ENCODE peak calls at places on chromosomes 1 and 21, in ten cellular contexts. S, I, R, G, U, L, O, H, K and J are unnamed samples.

GRCh38 chr1:182674346-182675246 is 9.8 kb downstream of the RGS8 start:
- DNase-seq in L (peak; percentile 32), R (no peak), I (no peak), S (no peak), H (no peak), U (no peak), O (peak; percentile 19), G (no peak), K (no peak), J (no peak)

GRCh38 chr1:16904560-16905111 is 8.9 kb downstream of the RNU1-2 start:
- DNase-seq in L (peak; percentile 99), U (peak; percentile 98), H (peak; percentile 100), O (peak; percentile 99), S (peak; percentile 97), R (peak; percentile 96), G (peak; percentile 100), I (peak; percentile 98), K (peak; percentile 100), J (peak; percentile 99)

GRCh38 chr1:53687426-53687825 is 51.5 kb downstream of the GLIS1 start:
- DNase-seq in K (no peak), U (no peak), H (no peak), O (no peak), G (no peak), L (no peak), S (no peak), R (no peak), I (no peak), J (no peak)

GRCh38 chr21:14617836-14618235 is 71.7 kb upstream of the SAMSN1 start:
- DNase-seq in U (no peak), G (no peak), L (no peak), H (no peak), I (no peak), K (no peak), R (no peak), S (no peak), O (no peak), J (no peak)

GRCh38 chr1:190391582-190391981 is 86.1 kb downstream of the BRINP3 start:
- DNase-seq in L (no peak), K (no peak), S (no peak), O (no peak), H (no peak), R (no peak), U (no peak), G (no peak), I (no peak), J (no peak)

GRCh38 chr1:168918860-168919741 is 187.4 kb upstream of the ATP1B1 start:
- DNase-seq in I (no peak), L (no peak), K (no peak), S (no peak), U (no peak), G (no peak), O (no peak), H (no peak), R (peak; percentile 18), J (no peak)

GRCh38 chr1:46248122-46248920 is 758 bp downstream of the RAD54L start:
- DNase-seq in O (peak; percentile 31), K (no peak), I (no peak), L (no peak), G (peak; percentile 52), R (peak; percentile 30), U (no peak), H (peak; percentile 78), S (peak; percentile 48), J (peak; percentile 10)

GRCh38 chr1:3356827-3357457 is 97.5 kb upstream of the ARHGEF16 start:
- DNase-seq in I (no peak), L (no peak), H (no peak), G (no peak), K (no peak), O (no peak), U (no peak), R (no peak), S (no peak), J (no peak)

GRCh38 chr1:7299329-7299799 is 471.7 kb upstream of the VAMP3 start:
- DNase-seq in I (peak; percentile 46), L (peak; percentile 30), R (peak; percentile 96), S (peak; percentile 82), K (peak; percentile 74), G (peak; percentile 54), U (no peak), O (peak; percentile 72), H (no peak), J (peak; percentile 39)

GRCh38 chr1:34407140-34407539 is 230.4 kb downstream of the C1orf94 start:
- DNase-seq in I (no peak), G (no peak), O (no peak), U (no peak), K (no peak), L (peak; percentile 22), H (no peak), R (peak; percentile 36), S (no peak), J (peak; percentile 23)

GRCh38 chr21:36134820-36135390 is at the start of gene CBR3:
- DNase-seq in S (no peak), O (peak; percentile 59), H (peak; percentile 87), U (no peak), G (peak; percentile 55), L (peak; percentile 48), K (peak; percentile 94), I (peak; percentile 67), R (peak; percentile 55), J (peak; percentile 52)

GRCh38 chr1:225995919-225996864 is 3.0 kb downstream of the SDE2 start:
- DNase-seq in I (no peak), L (peak; percentile 12), S (no peak), G (no peak), H (no peak), R (no peak), K (no peak), O (no peak), U (no peak), J (no peak)
- TF ChIP-seq POLR2A in I (no peak), L (no peak), S (no peak), G (no peak), H (no peak), R (no peak), K (no peak), O (no peak), U (no peak), J (no peak)

GRCh38 chr1:87334351-87335174 is 5.9 kb downstream of the LMO4 start:
- DNase-seq in O (peak; percentile 18), I (no peak), K (peak; percentile 85), S (no peak), R (no peak), U (no peak), L (no peak), H (peak; percentile 85), G (peak; percentile 16), J (peak; percentile 6)

GRCh38 chr1:87337606-87338005 is 8.9 kb downstream of the LMO4 start:
- DNase-seq in R (no peak), H (no peak), K (no peak), G (no peak), L (no peak), O (no peak), I (no peak), U (no peak), S (no peak), J (no peak)

GRCh38 chr1:87333692-87334347 is 5.1 kb downstream of the LMO4 start:
- DNase-seq in O (no peak), U (no peak), H (no peak), L (no peak), S (no peak), K (no peak), G (no peak), I (no peak), R (no peak), J (no peak)

GRCh38 chr1:87335175-87335992 is 6.7 kb downstream of the LMO4 start:
- DNase-seq in O (peak; percentile 53), H (peak; percentile 96), K (peak; percentile 94), L (peak; percentile 33), I (peak; percentile 75), G (peak; percentile 87), U (peak; percentile 16), S (no peak), R (no peak), J (peak; percentile 69)

DNA sequence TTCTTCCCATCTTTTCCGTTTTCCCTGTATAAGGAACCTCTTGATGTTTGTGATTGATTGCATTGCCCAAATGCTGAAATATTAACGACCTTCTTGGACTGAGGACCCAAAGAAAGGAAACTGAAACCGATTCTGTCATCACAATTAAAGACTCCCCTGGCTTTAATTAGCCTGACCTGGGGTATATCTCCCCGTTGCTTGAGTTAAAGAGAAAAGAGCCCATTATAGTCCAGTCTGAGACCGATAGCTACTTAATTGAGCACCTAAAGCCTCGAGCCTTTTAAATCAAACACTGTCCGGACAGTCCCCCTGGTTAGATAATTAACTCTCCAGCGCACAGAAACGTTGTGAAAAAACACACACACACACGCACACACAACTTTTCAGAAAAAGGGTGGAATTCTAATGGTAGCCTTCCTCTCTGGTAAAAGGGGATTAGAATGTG is 8.0 kb downstream of the LMO4 start:
- DNase-seq in U (no peak), O (no peak), S (no peak), G (no peak), R (no peak), H (no peak), L (no peak), K (no peak), I (no peak), J (no peak)
- H3K4me3 ChIP-seq in U (peak overlapping the region; percentile 88), O (no peak overlapping the region), S (no peak overlapping the region), G (no peak overlapping the region), R (no peak overlapping the region), H (no peak overlapping the region), L (peak overlapping the region; percentile 95), K (no peak overlapping the region), I (peak overlapping the region; percentile 40), J (no peak overlapping the region)

GRCh38 chr1:47785561-47786271 is 211.5 kb downstream of the TRABD2B start:
- DNase-seq in G (no peak), O (peak; percentile 27), S (no peak), R (peak; percentile 20), H (no peak), U (no peak), L (no peak), I (peak; percentile 30), K (no peak), J (no peak)
- TF ChIP-seq CTCF in G (peak; percentile 15), O (no peak), S (no peak), R (no peak), H (no peak), U (no peak), L (no peak), I (peak; percentile 45), K (no peak), J (no peak)

GRCh38 chr1:18957532-18958295 is 1.2 kb upstream of the IFFO2 start:
- DNase-seq in G (no peak), H (peak; percentile 74), S (no peak), O (no peak), K (no peak), R (no peak), U (no peak), I (no peak), L (peak; percentile 83), J (no peak)

GRCh38 chr1:18955116-18955441 is 1.4 kb downstream of the IFFO2 start:
- DNase-seq in L (no peak), R (no peak), K (no peak), S (no peak), G (no peak), O (no peak), U (no peak), H (no peak), I (no peak), J (no peak)

GRCh38 chr1:18955442-18956188 is 861 bp downstream of the IFFO2 start:
- DNase-seq in O (no peak), R (no peak), I (peak; percentile 36), S (no peak), L (no peak), U (no peak), K (no peak), H (peak; percentile 92), G (peak; percentile 57), J (peak; percentile 66)

GRCh38 chr1:18957136-18957521 is 653 bp upstream of the IFFO2 start:
- DNase-seq in S (no peak), G (no peak), H (no peak), L (peak; percentile 59), U (no peak), O (no peak), K (peak; percentile 93), I (peak; percentile 30), R (no peak), J (no peak)

GRCh38 chr1:18956189-18957135 is at the start of gene IFFO2:
- DNase-seq in U (peak; percentile 62), I (peak; percentile 98), S (peak; percentile 76), K (peak; percentile 100), O (peak; percentile 99), R (peak; percentile 87), L (peak; percentile 97), G (peak; percentile 99), H (peak; percentile 100), J (peak; percentile 99)
- TF ChIP-seq POLR2A in U (peak; percentile 85), I (peak; percentile 96), S (peak; percentile 72), K (peak; percentile 57), O (peak; percentile 89), R (peak; percentile 92), L (peak; percentile 62), G (peak; percentile 70), H (no peak), J (peak; percentile 92)